ENCODE peak calls at places on chromosomes 5 and 9, in seven cellular contexts. G, Q, P, L, I, S and M are unnamed samples.

GRCh38 chr5:110658006-110658405 is 68.5 kb downstream of the TMEM232 start:
- DNase-seq in G (no peak), Q (no peak), P (no peak), L (no peak), I (no peak), S (no peak), M (no peak)

GRCh38 chr9:91958179-91958578 is 8.2 kb upstream of the ROR2 start:
- DNase-seq in G (no peak), Q (no peak), P (no peak), L (no peak), I (no peak), S (no peak), M (no peak)

GRCh38 chr9:129774791-129775149 is 21.9 kb upstream of the PTGES start:
- DNase-seq in G (no peak), Q (no peak), P (no peak), L (no peak), I (no peak), S (no peak), M (no peak)

GRCh38 chr5:14313986-14314690 is 171.0 kb downstream of the TRIO start:
- DNase-seq in G (no peak), Q (no peak), P (no peak), L (no peak), I (no peak), S (no peak), M (no peak)

GRCh38 chr9:108953983-108954574 is 19.9 kb downstream of the ABITRAM start:
- DNase-seq in G (peak; percentile 66), Q (no peak), P (peak; percentile 61), L (no peak), I (peak; percentile 23), S (peak; percentile 16), M (peak; percentile 15)

GRCh38 chr9:28365020-28365640 is 791.8 kb upstream of the C9orf72 start:
- DNase-seq in G (peak; percentile 31), Q (no peak), P (no peak), L (no peak), I (no peak), S (peak; percentile 54), M (peak; percentile 1)

GRCh38 chr5:66742083-66742895 is 146.1 kb downstream of the MAST4 start:
- DNase-seq in G (peak; percentile 23), Q (no peak), P (peak; percentile 33), L (no peak), I (peak; percentile 28), S (no peak), M (no peak)

GRCh38 chr5:16179511-16179935 is at the start of gene MARCHF11:
- DNase-seq in G (peak; percentile 62), Q (no peak), P (no peak), L (no peak), I (no peak), S (no peak), M (no peak)

GRCh38 chr5:177310757-177311173 is 933 bp downstream of the MXD3 start:
- DNase-seq in G (no peak), Q (no peak), P (no peak), L (no peak), I (no peak), S (peak; percentile 20), M (no peak)

GRCh38 chr5:855771-856530 is 5.2 kb upstream of the ZDHHC11 start:
- DNase-seq in G (no peak), Q (no peak), P (no peak), L (no peak), I (no peak), S (no peak), M (no peak)

GRCh38 chr5:134965271-134965825 is 2.4 kb upstream of the CATSPER3 start:
- DNase-seq in G (no peak), Q (no peak), P (peak; percentile 60), L (no peak), I (no peak), S (no peak), M (no peak)

GRCh38 chr5:176870110-176870591 is 29.0 kb downstream of the HK3 start:
- DNase-seq in G (peak; percentile 73), Q (no peak), P (peak; percentile 51), L (no peak), I (peak; percentile 14), S (no peak), M (peak; percentile 72)

GRCh38 chr9:29211681-29212589 is 1638.7 kb upstream of the C9orf72 start:
- DNase-seq in G (peak; percentile 77), Q (no peak), P (peak; percentile 12), L (no peak), I (no peak), S (peak; percentile 67), M (no peak)

GRCh38 chr9:29830815-29831214 is 2257.5 kb upstream of the C9orf72 start:
- DNase-seq in G (peak; percentile 60), Q (no peak), P (peak; percentile 43), L (no peak), I (no peak), S (peak; percentile 37), M (peak; percentile 40)

GRCh38 chr9:113715086-113715485 is 161.0 kb upstream of the ZNF618 start:
- DNase-seq in G (no peak), Q (no peak), P (no peak), L (no peak), I (no peak), S (peak; percentile 72), M (no peak)

GRCh38 chr5:100469780-100470179 is 65.4 kb upstream of the FAM174A start:
- DNase-seq in G (no peak), Q (no peak), P (no peak), L (no peak), I (no peak), S (no peak), M (no peak)

GRCh38 chr9:123911024-123911423 is 18.9 kb downstream of the DENND1A start:
- DNase-seq in G (no peak), Q (no peak), P (no peak), L (no peak), I (no peak), S (no peak), M (no peak)

GRCh38 chr9:123912167-123912897 is 17.6 kb downstream of the DENND1A start:
- DNase-seq in G (no peak), Q (no peak), P (no peak), L (no peak), I (no peak), S (no peak), M (no peak)

GRCh38 chr9:123914517-123915199 is 15.3 kb downstream of the DENND1A start:
- DNase-seq in G (no peak), Q (no peak), P (no peak), L (no peak), I (no peak), S (no peak), M (no peak)
- H3K9me3 ChIP-seq in G (no peaks in the 10 kb centered on the region), Q (no peaks in the 10 kb centered on the region), P (no peaks in the 10 kb centered on the region), L (no peaks in the 10 kb centered on the region), I (no peaks in the 10 kb centered on the region), S (no peaks in the 10 kb centered on the region), M (no peaks in the 10 kb centered on the region)

GRCh38 chr5:141343242-141343952 is at the start of gene PCDHGA3:
- DNase-seq in G (no peak), Q (no peak), P (no peak), L (no peak), I (peak; percentile 41), S (peak; percentile 60), M (no peak)
- H3K9me3 ChIP-seq in G (no peaks in the 10 kb centered on the region), Q (peaks cover 43% of the 10 kb centered on the region), P (peaks cover 29% of the 10 kb centered on the region), L (no peaks in the 10 kb centered on the region), I (no peaks in the 10 kb centered on the region), S (peaks cover 23% of the 10 kb centered on the region), M (no peaks in the 10 kb centered on the region)

GRCh38 chr5:150931368-150931965 is 26.7 kb upstream of the ZNF300 start:
- DNase-seq in G (no peak), Q (no peak), P (no peak), L (no peak), I (no peak), S (no peak), M (no peak)
- H3K9me3 ChIP-seq in G (peaks cover 8% of the 10 kb centered on the region), Q (peaks cover 85% of the 10 kb centered on the region), P (peaks cover 82% of the 10 kb centered on the region), L (peaks cover 23% of the 10 kb centered on the region), I (peaks cover 57% of the 10 kb centered on the region), S (peaks cover 42% of the 10 kb centered on the region), M (peaks cover 51% of the 10 kb centered on the region)

DNA sequence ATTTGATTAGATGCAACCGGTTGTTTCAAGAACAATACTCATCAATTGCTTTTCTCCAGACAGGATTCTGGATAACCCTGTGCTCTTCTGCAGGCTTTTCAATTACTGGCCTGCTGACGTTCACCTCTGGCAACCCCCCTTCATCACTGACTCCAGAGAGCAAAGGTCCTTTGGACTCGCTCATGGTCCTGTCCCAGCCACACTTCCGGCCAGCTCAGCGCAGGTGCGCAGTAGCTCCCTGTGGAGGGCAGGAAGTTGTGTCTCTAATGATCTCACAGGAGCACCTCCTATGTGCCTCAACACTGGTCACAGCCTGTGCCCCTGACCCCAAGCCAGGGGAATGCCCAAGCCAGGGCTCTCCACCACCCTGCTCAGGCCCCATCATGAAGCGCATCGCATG is 44.0 kb downstream of the OLFM1 start:
- DNase-seq in G (no peak), Q (no peak), P (no peak), L (no peak), I (no peak), S (no peak), M (no peak)
- H3K9me3 ChIP-seq in G (no peaks in the 10 kb centered on the region), Q (no peaks in the 10 kb centered on the region), P (no peaks in the 10 kb centered on the region), L (no peaks in the 10 kb centered on the region), I (no peaks in the 10 kb centered on the region), S (peaks cover 55% of the 10 kb centered on the region), M (peaks cover 4% of the 10 kb centered on the region)

GRCh38 chr5:179373101-179373934 is 28.1 kb upstream of the ADAMTS2 start:
- DNase-seq in G (no peak), Q (no peak), P (no peak), L (no peak), I (no peak), S (no peak), M (no peak)
- H3K9me3 ChIP-seq in G (no peaks in the 10 kb centered on the region), Q (no peaks in the 10 kb centered on the region), P (no peaks in the 10 kb centered on the region), L (no peaks in the 10 kb centered on the region), I (no peaks in the 10 kb centered on the region), S (peaks cover 36% of the 10 kb centered on the region), M (no peaks in the 10 kb centered on the region)

GRCh38 chr9:30925635-30926034 is 1458.8 kb upstream of the ACO1 start:
- DNase-seq in G (no peak), Q (no peak), P (no peak), L (no peak), I (no peak), S (peak; percentile 13), M (no peak)

DNA sequence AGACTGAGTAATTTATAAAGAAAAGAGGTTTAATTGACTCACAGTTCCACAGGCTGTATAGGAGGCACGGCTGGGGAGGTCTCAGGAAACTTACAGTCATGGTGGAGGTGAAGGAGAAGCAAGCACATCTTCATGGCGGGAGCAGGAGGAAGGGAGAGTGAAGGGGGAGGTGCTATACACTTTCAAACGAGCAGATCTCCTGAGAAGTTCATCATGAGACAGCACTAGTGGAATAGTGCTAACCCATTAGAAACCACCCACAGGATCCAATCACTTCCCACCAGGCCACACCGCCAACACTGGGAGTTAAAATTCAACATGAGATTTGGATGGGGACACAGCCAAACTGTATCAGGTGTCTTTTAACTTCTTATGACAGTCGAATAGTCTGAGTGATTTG is 1459.3 kb upstream of the ACO1 start:
- DNase-seq in G (no peak), Q (no peak), P (no peak), L (no peak), I (no peak), S (no peak), M (no peak)
- H3K9me3 ChIP-seq in G (no peaks in the 10 kb centered on the region), Q (no peaks in the 10 kb centered on the region), P (no peaks in the 10 kb centered on the region), L (no peaks in the 10 kb centered on the region), I (no peaks in the 10 kb centered on the region), S (no peaks in the 10 kb centered on the region), M (no peaks in the 10 kb centered on the region)